ENCODE peak calls at places on chromosomes 4 and X, in four cellular contexts. K is AG09309, Q is choroid plexus epithelial cell, X is pancreas. A is an unnamed sample.

GRCh38 chr4:146183209-146183608 is 7.7 kb downstream of the LSM6 start:
- DNase-seq in K (no peak), Q (no peak), X (no peak), A (no peak)

GRCh38 chr4:38601244-38601915 is 62.6 kb upstream of the KLF3 start:
- DNase-seq in K (no peak), Q (peak; percentile 85), X (no peak), A (peak; percentile 8)

GRCh38 chr4:28462766-28463165 is 1602.1 kb downstream of the STIM2 start:
- DNase-seq in K (no peak), Q (no peak), X (no peak), A (no peak)

GRCh38 chr4:11011249-11011648 is 326.7 kb upstream of the CLNK start:
- DNase-seq in K (no peak), Q (no peak), X (no peak), A (no peak)

GRCh38 chr4:96379524-96379923 is 539.6 kb downstream of the PDHA2 start:
- DNase-seq in K (no peak), Q (no peak), X (no peak), A (no peak)

GRCh38 chr4:109609431-109609830 is 49.4 kb downstream of the MCUB start:
- DNase-seq in K (no peak), Q (no peak), X (no peak), A (no peak)

GRCh38 chr4:10951306-10951705 is 266.7 kb upstream of the CLNK start:
- DNase-seq in K (no peak), Q (peak; percentile 4), X (no peak), A (no peak)

GRCh38 chrX:68755726-68756125 is 73.1 kb upstream of the EFNB1 start:
- DNase-seq in K (no peak), Q (no peak), X (no peak), A (no peak)

GRCh38 chr4:105990933-105991332 is 95.7 kb downstream of the NPNT start:
- DNase-seq in K (peak; percentile 31), Q (peak; percentile 84), X (peak; percentile 61), A (peak; percentile 93)

GRCh38 chrX:150406559-150406958 is 43.4 kb downstream of the MAMLD1 start:
- DNase-seq in K (no peak), Q (no peak), X (no peak), A (no peak)

GRCh38 chr4:16199132-16199531 is 27.1 kb downstream of the TAPT1 start:
- DNase-seq in K (no peak), Q (peak; percentile 67), X (no peak), A (peak; percentile 23)

GRCh38 chrX:2342878-2343277 is 157.9 kb downstream of the DHRSX start:
- DNase-seq in K (no peak), Q (peak; percentile 94), X (no peak), A (peak; percentile 49)

GRCh38 chr4:142475663-142476062 is 370.4 kb downstream of the INPP4B start:
- DNase-seq in K (no peak), Q (peak; percentile 63), X (no peak), A (no peak)

GRCh38 chr4:534101-534575 is 35.1 kb downstream of the PIGG start:
- DNase-seq in K (no peak), Q (no peak), X (no peak), A (no peak)

GRCh38 chrX:103464774-103465117 is 54.5 kb downstream of the RAB40A start:
- DNase-seq in K (no peak), Q (peak; percentile 85), X (peak; percentile 35), A (peak; percentile 57)

GRCh38 chr4:126583509-126583908 is 1049.2 kb upstream of the INTU start:
- DNase-seq in K (no peak), Q (peak; percentile 41), X (no peak), A (no peak)

GRCh38 chr4:3316146-3316545 is 23.3 kb downstream of the RGS12 start:
- DNase-seq in K (no peak), Q (no peak), X (no peak), A (no peak)

GRCh38 chr4:89134775-89135319 is 23.5 kb downstream of the TIGD2 start:
- DNase-seq in K (peak; percentile 62), Q (peak; percentile 98), X (no peak), A (peak; percentile 70)

GRCh38 chr4:141028024-141028529 is 105.2 kb downstream of the RNF150 start:
- DNase-seq in K (peak; percentile 94), Q (no peak), X (no peak), A (peak; percentile 35)

GRCh38 chr4:185339941-185340340 is 55.8 kb downstream of the LRP2BP start:
- DNase-seq in K (no peak), Q (no peak), X (no peak), A (no peak)

GRCh38 chr4:52643846-52644245 is 15.3 kb downstream of the USP46 start:
- DNase-seq in K (no peak), Q (peak; percentile 78), X (peak; percentile 54), A (peak; percentile 38)

GRCh38 chr4:83852085-83852451 is 316.2 kb downstream of the GPAT3 start:
- DNase-seq in K (peak; percentile 23), Q (peak; percentile 61), X (no peak), A (peak; percentile 43)

GRCh38 chr4:113146876-113147358 is 97.5 kb downstream of the ANK2 start:
- DNase-seq in K (no peak), Q (peak; percentile 28), X (peak; percentile 34), A (no peak)

GRCh38 chr4:80732010-80732409 is 298.5 kb upstream of the BMP3 start:
- DNase-seq in K (peak; percentile 29), Q (peak; percentile 9), X (no peak), A (peak; percentile 9)

GRCh38 chr4:41814565-41814964 is 66.0 kb upstream of the PHOX2B start:
- DNase-seq in K (peak; percentile 10), Q (peak; percentile 34), X (no peak), A (no peak)

GRCh38 chr4:89561051-89561450 is 253.5 kb upstream of the GPRIN3 start:
- DNase-seq in K (no peak), Q (no peak), X (no peak), A (no peak)

GRCh38 chr4:184056877-184057276 is 151.8 kb downstream of the STOX2 start:
- DNase-seq in K (no peak), Q (no peak), X (no peak), A (no peak)

GRCh38 chr4:87390931-87391782 is at the start of gene HSD17B11:
- DNase-seq in K (peak; percentile 67), Q (peak; percentile 94), X (peak; percentile 94), A (peak; percentile 80)
- TF ChIP-seq CTCF in K (no peak), Q (peak; percentile 32), X (no peak), A (peak; percentile 27)

GRCh38 chrX:40167240-40168182 is 69.8 kb upstream of the BCOR start:
- DNase-seq in K (no peak), Q (no peak), X (no peak), A (no peak)
- H3K4me3 ChIP-seq in K (peak overlapping the region; percentile 17), Q (peak overlapping the region; percentile 50), X (no peak overlapping the region), A (peak overlapping the region; percentile 18)

GRCh38 chr4:77006753-77007355 is 57.3 kb downstream of the SEPTIN11 start:
- DNase-seq in K (no peak), Q (no peak), X (no peak), A (no peak)
- TF ChIP-seq CTCF in K (no peak), Q (no peak), X (no peak), A (no peak)

DNA sequence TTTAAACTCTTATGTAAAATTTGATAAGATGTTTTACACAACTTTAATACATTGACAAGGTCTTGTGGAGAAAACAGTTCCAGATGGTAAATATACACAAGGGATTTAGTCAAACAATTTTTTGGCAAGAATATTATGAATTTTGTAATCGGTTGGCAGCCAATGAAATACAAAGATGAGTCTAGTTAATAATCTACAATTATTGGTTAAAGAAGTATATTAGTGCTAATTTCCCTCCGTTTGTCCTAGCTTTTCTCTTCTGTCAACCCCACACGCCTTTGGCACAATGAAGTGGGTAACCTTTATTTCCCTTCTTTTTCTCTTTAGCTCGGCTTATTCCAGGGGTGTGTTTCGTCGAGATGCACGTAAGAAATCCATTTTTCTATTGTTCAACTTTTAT is at the start of gene ALB:
- DNase-seq in K (no peak), Q (no peak), X (no peak), A (no peak)
- H3K4me3 ChIP-seq in K (no peak within 1 kb of the TSS), Q (no peak within 1 kb of the TSS), X (no peak within 1 kb of the TSS), A (no peak within 1 kb of the TSS)

GRCh38 chrX:125826080-125826479 is 340.0 kb downstream of the DCAF12L2 start:
- DNase-seq in K (no peak), Q (no peak), X (no peak), A (no peak)
- TF ChIP-seq CTCF in K (no peak), Q (no peak), X (no peak), A (no peak)

GRCh38 chrX:18871970-18872369 is 111.9 kb downstream of the PHKA2 start:
- DNase-seq in K (no peak), Q (no peak), X (no peak), A (no peak)

GRCh38 chrX:18874560-18875255 is 109.2 kb downstream of the PHKA2 start:
- DNase-seq in K (no peak), Q (no peak), X (no peak), A (no peak)

GRCh38 chrX:18873836-18874235 is 110.1 kb downstream of the PHKA2 start:
- DNase-seq in K (no peak), Q (no peak), X (no peak), A (no peak)

GRCh38 chrX:18872621-18873020 is 111.3 kb downstream of the PHKA2 start:
- DNase-seq in K (no peak), Q (no peak), X (no peak), A (no peak)

DNA sequence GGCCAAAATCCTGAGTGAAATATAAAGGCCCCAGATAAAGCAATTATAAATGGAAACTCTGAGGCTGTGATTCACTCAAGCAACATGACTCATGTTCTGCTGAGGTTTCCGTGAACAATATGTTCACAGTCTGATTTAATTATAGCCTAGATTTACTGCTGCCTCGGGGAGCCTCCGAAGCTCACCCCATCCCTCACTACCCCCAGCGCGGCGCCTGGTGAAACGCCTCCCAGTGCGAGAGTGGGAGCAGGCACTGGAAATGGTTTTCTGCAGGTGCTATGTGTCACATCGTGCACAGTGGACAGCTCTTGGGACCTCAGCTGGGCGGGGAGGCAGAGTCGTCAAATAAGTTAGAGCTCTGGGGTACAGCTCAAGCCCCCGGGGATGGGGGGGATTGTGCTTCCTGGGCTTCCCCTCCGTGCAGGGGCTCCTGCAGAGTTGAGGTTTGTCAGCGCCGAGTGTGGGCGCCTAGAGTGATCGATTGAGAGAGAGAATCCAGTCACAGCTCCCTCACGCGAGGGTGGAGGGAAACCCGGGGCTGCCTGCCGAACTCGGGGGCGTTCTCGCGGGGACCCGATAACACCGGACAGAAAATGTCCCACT is 110.6 kb downstream of the PHKA2 start:
- DNase-seq in K (peak; percentile 32), Q (peak; percentile 72), X (no peak), A (peak; percentile 66)
- H3K4me3 ChIP-seq in K (no peak overlapping the region), Q (no peak overlapping the region), X (no peak overlapping the region), A (no peak overlapping the region)

A was measured in astrocyte of the cerebellum.